ENCODE peak calls at places on chromosomes 3 and 15, in eight cellular contexts. X, C, J, B, N, E, P and Q are unnamed samples. For H3K4me1, the result is how much of the 10 kb centered on the place peaks cover.

GRCh38 chr3:64031540-64032533 is 8.5 kb upstream of the PSMD6 start:
- DNase-seq in X (no peak), C (no peak), P (no peak), E (no peak), N (no peak), B (no peak), J (no peak), Q (no peak)

GRCh38 chr3:39144095-39144747 is 9.2 kb downstream of the CSRNP1 start:
- DNase-seq in N (no peak), C (peak), B (no peak), E (no peak), J (no peak), P (no peak), X (no peak), Q (no peak)

GRCh38 chr3:5846271-5846670 is 658.8 kb downstream of the EDEM1 start:
- DNase-seq in N (no peak), B (no peak), C (no peak), J (no peak), E (no peak), X (no peak), P (no peak), Q (no peak)

GRCh38 chr3:129686941-129687340 is 80.5 kb upstream of the PLXND1 start:
- DNase-seq in B (no peak), C (peak), E (no peak), N (no peak), P (no peak), J (no peak), X (no peak), Q (no peak)

GRCh38 chr15:69087581-69087980 is 72.9 kb upstream of the GLCE start:
- DNase-seq in J (no peak), E (no peak), N (no peak), P (no peak), C (no peak), B (no peak), X (no peak), Q (no peak)

GRCh38 chr3:65953881-65954733 is 84.6 kb downstream of the MAGI1 start:
- DNase-seq in P (peak), N (no peak), B (no peak), X (peak), J (no peak), C (peak), E (peak), Q (no peak)

GRCh38 chr3:72655151-72655551 is 193.1 kb downstream of the SHQ1 start:
- DNase-seq in P (peak), N (no peak), E (no peak), J (no peak), X (no peak), B (no peak), C (no peak), Q (no peak)

GRCh38 chr15:101521084-101521483 is 31.6 kb upstream of the PCSK6 start:
- DNase-seq in N (no peak), P (no peak), B (no peak), X (no peak), J (no peak), E (no peak), C (no peak), Q (no peak)

GRCh38 chr3:43953814-43954241 is 263.1 kb downstream of the ABHD5 start:
- DNase-seq in E (peak), C (peak), N (no peak), B (no peak), X (no peak), J (no peak), P (peak), Q (no peak)

GRCh38 chr15:39127925-39128617 is 452.8 kb upstream of the THBS1 start:
- DNase-seq in E (peak), X (peak), P (peak), J (no peak), N (no peak), C (peak), B (no peak), Q (no peak)

GRCh38 chr3:186937017-186937875 is 6.9 kb downstream of the ST6GAL1 start:
- DNase-seq in B (no peak), E (no peak), J (no peak), X (no peak), C (no peak), N (no peak), P (no peak), Q (no peak)
- H3K4me1 ChIP-seq in B (half or more), E (under half), J (under half), X (under half), C (under half), N (under half), P (under half), Q (under half)

GRCh38 chr3:175378348-175378747 is 519.2 kb downstream of the NAALADL2 start:
- DNase-seq in C (no peak), P (no peak), E (no peak), X (no peak), J (no peak), N (no peak), B (no peak), Q (no peak)
- H3K27ac ChIP-seq in C (no peak), P (no peak), E (no peak), X (no peak), J (no peak), N (no peak), B (no peak), Q (no peak)

GRCh38 chr3:126939347-126939735 is 43.6 kb upstream of the PLXNA1 start:
- DNase-seq in B (no peak), C (no peak), J (no peak), N (no peak), P (no peak), X (no peak), E (no peak), Q (no peak)
- TF ChIP-seq CTCF in B (peak), C (no peak), J (no peak), N (no peak), P (no peak), X (no peak), E (no peak), Q (no peak)

GRCh38 chr3:49804141-49805041 is 1.3 kb downstream of the INKA1 start:
- DNase-seq in J (no peak), B (no peak), N (peak), P (no peak), E (peak), C (no peak), X (no peak), Q (no peak)
- H3K4me1 ChIP-seq in J (half or more), B (half or more), N (under half), P (under half), E (under half), C (under half), X (under half), Q (under half)

GRCh38 chr3:58032186-58032585 is 24.0 kb downstream of the FLNB start:
- DNase-seq in J (no peak), P (no peak), N (no peak), E (peak), B (no peak), C (no peak), X (no peak), Q (no peak)
- H3K27ac ChIP-seq in J (no peak), P (no peak), N (no peak), E (peak), B (no peak), C (peak), X (no peak), Q (peak)

DNA sequence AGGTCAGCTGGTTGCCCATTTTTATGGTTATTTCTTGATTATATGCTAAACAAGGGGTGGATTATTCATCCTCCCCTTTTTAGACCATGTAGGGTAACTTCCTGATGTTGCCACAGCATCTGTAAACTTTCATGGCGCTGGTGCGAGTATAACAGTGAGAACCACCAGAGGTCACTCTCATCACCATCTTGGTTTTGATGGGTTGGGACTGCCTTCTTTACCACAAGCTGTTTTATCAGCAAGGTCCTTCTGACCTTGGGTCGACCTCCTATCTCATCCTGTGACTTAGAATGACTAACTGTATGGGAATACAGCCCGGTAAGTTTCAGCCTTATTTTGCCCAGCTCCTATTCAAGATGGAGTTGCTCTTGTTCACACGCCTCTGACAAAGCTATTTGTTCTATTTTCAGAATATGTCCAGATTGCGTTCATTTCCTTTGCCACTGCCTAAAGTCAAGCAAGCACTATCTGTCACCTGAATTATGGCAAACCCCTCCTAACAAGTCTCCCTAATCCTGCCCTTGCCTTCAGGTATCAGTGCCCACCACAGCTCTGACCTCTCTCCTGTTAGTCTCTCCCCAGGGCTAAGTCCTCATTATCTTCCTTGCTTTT is 308.5 kb downstream of the ROBO2 start:
- DNase-seq in E (no peak), P (peak), B (peak), J (no peak), X (no peak), C (peak), N (no peak), Q (no peak)
- TF ChIP-seq CTCF in E (no peak), P (peak), B (peak), J (no peak), X (no peak), C (peak), N (no peak), Q (no peak)

GRCh38 chr3:188217681-188218080 is 63.7 kb downstream of the LPP start:
- DNase-seq in C (no peak), X (no peak), N (no peak), E (peak), P (no peak), B (peak), J (no peak), Q (no peak)

GRCh38 chr3:188218571-188218970 is 64.6 kb downstream of the LPP start:
- DNase-seq in E (no peak), J (no peak), P (no peak), C (no peak), N (no peak), B (no peak), X (no peak), Q (no peak)

GRCh38 chr3:188220097-188220788 is 66.3 kb downstream of the LPP start:
- DNase-seq in E (no peak), N (no peak), X (no peak), B (no peak), C (no peak), J (no peak), P (peak), Q (no peak)

GRCh38 chr3:188220988-188221818 is 67.2 kb downstream of the LPP start:
- DNase-seq in X (no peak), P (peak), B (no peak), E (peak), C (no peak), J (no peak), N (peak), Q (peak)

GRCh38 chr3:188219147-188219546 is 65.2 kb downstream of the LPP start:
- DNase-seq in J (no peak), P (no peak), B (no peak), C (no peak), N (no peak), X (no peak), E (no peak), Q (no peak)
- H3K4me1 ChIP-seq in J (under half), P (under half), B (half or more), C (half or more), N (half or more), X (under half), E (under half), Q (half or more)

DNA sequence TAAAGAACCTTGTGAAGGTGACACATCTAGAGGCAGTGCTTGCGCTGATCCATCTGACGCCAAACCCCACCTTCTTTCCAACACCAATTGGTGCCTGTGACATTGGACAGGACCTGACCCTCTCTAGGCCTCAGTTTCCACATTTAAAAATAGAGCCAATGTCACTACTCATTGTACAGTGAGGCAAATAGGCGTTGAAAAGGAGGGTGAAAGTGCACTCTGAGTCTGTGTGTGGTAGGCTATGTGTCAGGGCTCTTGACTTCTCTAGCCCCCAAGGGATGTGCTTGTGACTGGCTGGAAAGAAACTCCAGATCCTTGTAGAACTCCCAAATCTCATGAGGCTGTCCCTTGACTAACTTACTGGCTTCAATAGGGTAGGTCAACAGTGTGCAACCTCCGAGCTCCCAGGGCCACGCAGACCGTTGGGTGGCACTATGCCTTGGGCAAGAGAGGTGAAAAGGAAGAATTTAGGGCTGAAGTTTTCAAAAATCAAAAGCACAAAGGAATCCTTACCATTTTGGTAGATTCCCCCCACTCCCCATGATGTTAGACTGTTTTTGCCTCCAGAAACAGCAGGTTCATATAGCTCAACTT is 723 bp upstream of the FAM219B start:
- DNase-seq in J (no peak), X (no peak), P (peak), B (no peak), N (no peak), E (peak), C (no peak), Q (no peak)
- H3K27ac ChIP-seq in J (peak), X (peak), P (peak), B (peak), N (peak), E (peak), C (peak), Q (peak)

GRCh38 chr3:33144433-33144832 is 30.6 kb downstream of the CRTAP start:
- DNase-seq in N (no peak), J (no peak), X (no peak), E (no peak), B (peak), C (no peak), P (no peak), Q (no peak)
- TF ChIP-seq CTCF in N (no peak), J (peak), X (no peak), E (peak), B (peak), C (peak), P (peak), Q (no peak)

GRCh38 chr15:74432271-74432967 is 1.3 kb downstream of the SEMA7A start:
- DNase-seq in C (no peak), B (no peak), J (no peak), N (no peak), E (no peak), P (no peak), X (no peak), Q (no peak)
- H3K4me1 ChIP-seq in C (under half), B (under half), J (under half), N (under half), E (half or more), P (under half), X (under half), Q (under half)